ENCODE peak calls at places on chromosomes 3 and 15, in eight cellular contexts. P, T, S, G, D, K, W and Y are unnamed samples. For H3K9me3, H3K4me1 and H3K27me3, the result is how much of the 10 kb centered on the place peaks cover.

GRCh38 chr3:284316-284715 is 87.8 kb downstream of the CHL1 start:
- DNase-seq in P (no peak), S (no peak), K (no peak), D (no peak), G (no peak), T (no peak), W (no peak), Y (no peak)

GRCh38 chr3:141366285-141367037 is 1.8 kb upstream of the ZBTB38 start:
- DNase-seq in K (peak), G (peak), T (no peak), D (peak), S (peak), P (no peak), W (peak), Y (no peak)

GRCh38 chr3:197212290-197212689 is 86.1 kb downstream of the DLG1 start:
- DNase-seq in G (no peak), K (no peak), W (no peak), S (no peak), T (no peak), P (no peak), D (no peak), Y (no peak)

GRCh38 chr3:186782542-186783069 is 771 bp upstream of the EIF4A2 start:
- DNase-seq in G (no peak), W (no peak), S (no peak), T (no peak), K (no peak), P (no peak), D (no peak), Y (no peak)

GRCh38 chr3:134711284-134711683 is 60.5 kb upstream of the KY start:
- DNase-seq in D (no peak), S (no peak), W (peak), G (peak), K (no peak), P (no peak), T (no peak), Y (no peak)

GRCh38 chr3:53726654-53727053 is 119.6 kb downstream of the CHDH start:
- DNase-seq in G (no peak), W (no peak), S (no peak), K (no peak), D (no peak), T (no peak), P (no peak), Y (no peak)

GRCh38 chr3:10601131-10601856 is 95.9 kb upstream of the ATP2B2 start:
- DNase-seq in S (no peak), W (no peak), T (no peak), G (no peak), P (no peak), K (no peak), D (no peak), Y (no peak)

GRCh38 chr3:55349851-55350250 is 137.3 kb downstream of the WNT5A start:
- DNase-seq in D (no peak), T (no peak), K (no peak), P (no peak), W (no peak), G (no peak), S (no peak), Y (no peak)

GRCh38 chr15:72342385-72342784 is 22.4 kb upstream of the CELF6 start:
- DNase-seq in G (peak), K (no peak), P (peak), T (no peak), W (peak), D (no peak), S (no peak), Y (peak)

GRCh38 chr3:15324335-15324734 is 8.1 kb downstream of the SH3BP5 start:
- DNase-seq in S (no peak), G (no peak), T (no peak), W (no peak), D (no peak), K (no peak), P (no peak), Y (no peak)

GRCh38 chr15:40410476-40410875 is 4.9 kb downstream of the IVD start:
- DNase-seq in P (no peak), K (no peak), W (no peak), T (no peak), S (no peak), D (no peak), G (no peak), Y (no peak)

GRCh38 chr15:49330166-49330565 is 92.9 kb upstream of the FGF7 start:
- DNase-seq in P (no peak), G (no peak), T (no peak), W (peak), S (no peak), K (no peak), D (no peak), Y (no peak)

GRCh38 chr15:87706001-87706400 is 550.5 kb downstream of the NTRK3 start:
- DNase-seq in S (no peak), W (no peak), D (no peak), G (no peak), P (no peak), T (no peak), K (no peak), Y (no peak)

GRCh38 chr3:57803647-57804081 is 47.6 kb downstream of the SLMAP start:
- DNase-seq in P (no peak), W (peak), D (no peak), S (no peak), K (no peak), G (peak), T (no peak), Y (peak)

GRCh38 chr15:81785181-81785580 is 260.6 kb downstream of the MEX3B start:
- DNase-seq in W (no peak), G (no peak), T (no peak), K (no peak), S (no peak), D (no peak), P (no peak), Y (no peak)

GRCh38 chr3:173932624-173933023 is 535.1 kb downstream of the NLGN1 start:
- DNase-seq in W (peak), K (no peak), T (no peak), S (no peak), P (no peak), D (no peak), G (no peak), Y (no peak)

GRCh38 chr3:9198261-9198660 is 51.2 kb downstream of the SRGAP3 start:
- DNase-seq in W (no peak), G (no peak), S (no peak), K (no peak), P (no peak), T (no peak), D (no peak), Y (no peak)

GRCh38 chr3:55607175-55607574 is 120.1 kb upstream of the WNT5A start:
- DNase-seq in G (no peak), W (no peak), P (no peak), K (no peak), D (no peak), T (no peak), S (no peak), Y (no peak)

GRCh38 chr15:68232937-68233336 is 3.4 kb upstream of the CLN6 start:
- DNase-seq in P (no peak), T (no peak), D (no peak), S (no peak), K (no peak), G (no peak), W (no peak), Y (no peak)

GRCh38 chr15:34701536-34701935 is 53.3 kb downstream of the GJD2 start:
- DNase-seq in W (no peak), S (no peak), D (no peak), K (no peak), G (no peak), P (no peak), T (no peak), Y (no peak)

GRCh38 chr3:126659915-126660886 is 5.3 kb upstream of the TXNRD3 start:
- DNase-seq in S (no peak), W (no peak), K (no peak), D (no peak), G (no peak), T (no peak), P (no peak), Y (no peak)

GRCh38 chr3:101888653-101889052 is 39.3 kb downstream of the NFKBIZ start:
- DNase-seq in K (no peak), P (no peak), T (no peak), W (no peak), G (no peak), S (no peak), D (no peak), Y (no peak)

GRCh38 chr15:25176616-25176923 is 221.8 kb downstream of the SNRPN start:
- DNase-seq in T (peak), S (no peak), K (peak), G (no peak), P (no peak), D (peak), W (no peak), Y (no peak)

GRCh38 chr3:16866447-16867025 is 18.2 kb upstream of the PLCL2 start:
- DNase-seq in T (no peak), D (no peak), K (no peak), G (no peak), P (no peak), W (no peak), S (no peak), Y (no peak)
- H3K9me3 ChIP-seq in T (under half), D (under half), K (under half), G (under half), P (under half), W (under half), S (under half), Y (under half)

GRCh38 chr3:129664040-129664646 is 57.7 kb upstream of the PLXND1 start:
- DNase-seq in T (no peak), P (no peak), S (no peak), G (no peak), D (no peak), K (no peak), W (no peak), Y (no peak)

GRCh38 chr3:129663045-129663446 is 56.6 kb upstream of the PLXND1 start:
- DNase-seq in T (no peak), W (no peak), S (no peak), P (no peak), G (peak), D (no peak), K (no peak), Y (no peak)

GRCh38 chr3:129661766-129662165 is 55.3 kb upstream of the PLXND1 start:
- DNase-seq in S (no peak), W (no peak), K (no peak), D (no peak), T (no peak), G (no peak), P (no peak), Y (no peak)

GRCh38 chr3:129662230-129662629 is 55.8 kb upstream of the PLXND1 start:
- DNase-seq in S (no peak), P (no peak), D (no peak), W (no peak), G (no peak), K (no peak), T (no peak), Y (no peak)

GRCh38 chr3:129665024-129665768 is 58.7 kb upstream of the PLXND1 start:
- DNase-seq in T (no peak), W (peak), D (no peak), S (no peak), K (no peak), G (no peak), P (no peak), Y (no peak)
- H3K4me1 ChIP-seq in T (under half), W (under half), D (under half), S (under half), K (under half), G (half or more), P (under half), Y (under half)

GRCh38 chr3:38637906-38638305 is 11.6 kb downstream of the SCN5A start:
- DNase-seq in S (no peak), P (no peak), K (no peak), W (no peak), D (no peak), G (no peak), T (no peak), Y (no peak)
- H3K27me3 ChIP-seq in S (under half), P (under half), K (under half), W (under half), D (under half), G (under half), T (under half), Y (under half)

GRCh38 chr3:170338690-170339340 is 18.7 kb upstream of the SKIL start:
- DNase-seq in W (no peak), T (no peak), S (no peak), G (no peak), K (no peak), D (no peak), P (no peak), Y (no peak)
- H3K9me3 ChIP-seq in W (under half), T (under half), S (under half), G (under half), K (under half), D (under half), P (under half), Y (under half)